ENCODE peak calls at places on chromosome 13, in seven cellular contexts. I is tibial nerve; B is Peyer's patch; X is CD8-positive, alpha-beta T cell; R is heart left ventricle; Y is brain microvascular endothelial cell; A is ovary. E is an unnamed sample.

GRCh38 chr13:79413521-79413920 is 7.5 kb upstream of the RBM26 start:
- DNase-seq in Y (no peak), A (no peak), B (no peak), I (no peak), R (no peak), X (no peak), E (no peak)

GRCh38 chr13:53782400-53783030 is 753.9 kb downstream of the OLFM4 start:
- DNase-seq in R (peak; percentile 8), B (no peak), I (no peak), Y (peak; percentile 15), A (no peak), X (no peak), E (peak; percentile 43)

GRCh38 chr13:46385946-46386345 is 1.1 kb downstream of the RUBCNL start:
- DNase-seq in I (no peak), R (no peak), Y (no peak), A (no peak), X (no peak), B (no peak), E (no peak)

GRCh38 chr13:106533940-106534843 is 1.3 kb downstream of the EFNB2 start:
- DNase-seq in R (peak; percentile 42), X (peak; percentile 17), I (no peak), Y (peak; percentile 55), B (peak; percentile 76), A (peak; percentile 59), E (no peak)

GRCh38 chr13:83503424-83503823 is 378.9 kb downstream of the SLITRK1 start:
- DNase-seq in B (no peak), R (no peak), Y (peak; percentile 43), A (no peak), X (no peak), I (no peak), E (peak; percentile 28)

GRCh38 chr13:53198699-53199098 is 170.1 kb downstream of the OLFM4 start:
- DNase-seq in A (no peak), R (no peak), B (no peak), Y (no peak), I (no peak), X (no peak), E (no peak)

GRCh38 chr13:48518083-48518482 is 14.8 kb downstream of the RCBTB2 start:
- DNase-seq in X (no peak), A (no peak), I (no peak), B (no peak), R (no peak), Y (no peak), E (no peak)

GRCh38 chr13:31807090-31807541 is 67.8 kb downstream of the RXFP2 start:
- DNase-seq in X (peak; percentile 50), A (no peak), Y (no peak), B (no peak), R (no peak), I (no peak), E (no peak)

GRCh38 chr13:43905435-43906031 is 25.8 kb downstream of the LACC1 start:
- DNase-seq in I (no peak), X (peak; percentile 15), Y (peak; percentile 60), B (no peak), A (no peak), R (peak; percentile 14), E (peak; percentile 70)

GRCh38 chr13:98766120-98766519 is 13.6 kb upstream of the SLC15A1 start:
- DNase-seq in I (no peak), R (no peak), Y (no peak), X (no peak), B (no peak), A (no peak), E (no peak)

DNA sequence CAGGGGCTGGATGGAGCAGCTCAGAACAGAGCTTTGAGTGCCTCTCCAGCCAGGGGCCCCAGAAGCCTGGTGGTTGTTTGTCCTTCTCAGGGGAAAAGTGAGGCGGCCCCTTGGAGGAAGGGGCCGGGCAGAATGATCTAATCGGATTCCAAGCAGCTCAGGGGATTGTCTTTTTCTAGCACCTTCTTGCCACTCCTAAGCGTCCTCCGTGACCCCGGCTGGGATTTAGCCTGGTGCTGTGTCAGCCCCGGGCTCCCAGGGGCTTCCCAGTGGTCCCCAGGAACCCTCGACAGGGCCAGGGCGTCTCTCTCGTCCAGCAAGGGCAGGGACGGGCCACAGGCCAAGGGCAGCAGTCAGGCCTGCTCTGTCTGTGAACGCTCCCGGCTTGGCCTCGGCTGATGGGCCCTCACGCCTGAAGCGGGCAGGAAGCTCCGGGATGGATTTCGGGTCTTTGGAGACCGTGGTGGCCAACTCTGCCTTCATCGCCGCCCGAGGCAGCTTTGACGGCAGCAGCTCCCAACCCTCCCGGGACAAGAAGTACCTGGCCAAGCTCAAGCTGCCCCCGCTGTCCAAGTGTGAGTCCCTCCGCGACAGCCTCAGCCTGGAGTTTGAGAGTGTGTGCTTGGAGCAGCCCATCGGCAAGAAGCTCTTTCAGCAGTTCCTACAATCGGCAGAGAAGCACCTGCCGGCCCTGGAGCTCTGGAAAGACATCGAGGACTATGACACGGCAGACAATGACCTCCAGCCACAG is at the start of gene GRK1:
- DNase-seq in I (peak; percentile 6), R (peak; percentile 3), B (peak; percentile 43), Y (no peak), X (no peak), A (peak; percentile 7), E (no peak)
- H3K4me3 ChIP-seq in I (no peak within 1 kb of the TSS), R (no peak within 1 kb of the TSS), B (no peak within 1 kb of the TSS), Y (no peak within 1 kb of the TSS), X (no peak within 1 kb of the TSS), A (no peak within 1 kb of the TSS), E (no peak within 1 kb of the TSS)

GRCh38 chr13:33375421-33375820 is 89.9 kb upstream of the STARD13 start:
- DNase-seq in Y (no peak), A (no peak), X (no peak), B (no peak), I (no peak), R (no peak), E (no peak)

GRCh38 chr13:33372251-33372919 is 86.8 kb upstream of the STARD13 start:
- DNase-seq in B (no peak), I (no peak), R (no peak), A (no peak), X (no peak), Y (no peak), E (no peak)

GRCh38 chr13:33376212-33376611 is 90.7 kb upstream of the STARD13 start:
- DNase-seq in Y (no peak), I (no peak), B (no peak), A (no peak), R (no peak), X (no peak), E (no peak)

GRCh38 chr13:33377825-33378224 is 92.3 kb upstream of the STARD13 start:
- DNase-seq in Y (no peak), B (no peak), X (no peak), I (no peak), A (no peak), R (no peak), E (no peak)

DNA sequence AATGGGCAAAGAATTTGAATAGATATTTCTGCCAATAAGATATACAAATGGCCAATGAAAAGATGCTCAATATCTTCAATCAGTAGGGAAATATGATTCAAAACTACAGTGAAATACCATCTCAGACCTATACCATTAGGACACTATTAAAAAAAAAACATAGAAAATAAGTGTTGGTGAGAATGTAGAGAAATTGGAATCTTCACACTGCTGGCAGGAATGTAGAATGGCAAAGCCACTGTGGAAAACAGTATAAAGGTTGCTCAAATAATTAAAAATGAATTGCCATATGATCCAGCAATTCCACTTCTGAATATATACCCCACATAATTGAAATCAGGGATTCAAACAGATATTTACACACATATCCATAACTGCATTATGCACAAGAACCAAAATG is 88.1 kb upstream of the STARD13 start:
- DNase-seq in Y (no peak), I (no peak), X (no peak), A (no peak), R (no peak), B (no peak), E (no peak)
- TF ChIP-seq CTCF in Y (peak; percentile 13), I (no peak), X (no peak), A (no peak), R (no peak), B (no peak), E (no peak)

GRCh38 chr13:62931901-62932883 is 1516.5 kb upstream of the PCDH20 start:
- DNase-seq in B (no peak), I (no peak), Y (no peak), R (no peak), X (no peak), A (no peak), E (peak; percentile 6)
- H3K4me3 ChIP-seq in B (no peak overlapping the region), I (no peak overlapping the region), Y (no peak overlapping the region), R (no peak overlapping the region), X (no peak overlapping the region), A (no peak overlapping the region), E (no peak overlapping the region)

GRCh38 chr13:96816261-96816660 is 178.0 kb downstream of the OXGR1 start:
- DNase-seq in X (no peak), Y (peak; percentile 17), B (no peak), R (no peak), A (no peak), I (peak; percentile 24), E (no peak)

GRCh38 chr13:96821381-96821780 is 172.9 kb downstream of the OXGR1 start:
- DNase-seq in I (no peak), Y (peak; percentile 21), A (no peak), X (no peak), R (no peak), B (no peak), E (no peak)

GRCh38 chr13:96819375-96819774 is 174.9 kb downstream of the OXGR1 start:
- DNase-seq in Y (no peak), R (no peak), A (no peak), X (no peak), I (no peak), B (no peak), E (no peak)

GRCh38 chr13:96816874-96817273 is 177.4 kb downstream of the OXGR1 start:
- DNase-seq in A (no peak), B (no peak), I (no peak), R (no peak), X (no peak), Y (no peak), E (no peak)

GRCh38 chr13:96817336-96817941 is 176.8 kb downstream of the OXGR1 start:
- DNase-seq in I (no peak), B (no peak), Y (no peak), R (no peak), X (no peak), A (no peak), E (no peak)
- TF ChIP-seq CTCF in I (peak; percentile 58), B (no peak), Y (peak; percentile 48), R (peak; percentile 34), X (no peak), A (no peak), E (peak; percentile 56)

GRCh38 chr13:85528578-85529215 is 270.5 kb downstream of the SLITRK6 start:
- DNase-seq in X (no peak), A (no peak), Y (peak; percentile 59), I (no peak), B (no peak), R (no peak), E (peak; percentile 72)
- H3K4me3 ChIP-seq in X (no peak overlapping the region), A (no peak overlapping the region), Y (no peak overlapping the region), I (no peak overlapping the region), B (no peak overlapping the region), R (no peak overlapping the region), E (no peak overlapping the region)

DNA sequence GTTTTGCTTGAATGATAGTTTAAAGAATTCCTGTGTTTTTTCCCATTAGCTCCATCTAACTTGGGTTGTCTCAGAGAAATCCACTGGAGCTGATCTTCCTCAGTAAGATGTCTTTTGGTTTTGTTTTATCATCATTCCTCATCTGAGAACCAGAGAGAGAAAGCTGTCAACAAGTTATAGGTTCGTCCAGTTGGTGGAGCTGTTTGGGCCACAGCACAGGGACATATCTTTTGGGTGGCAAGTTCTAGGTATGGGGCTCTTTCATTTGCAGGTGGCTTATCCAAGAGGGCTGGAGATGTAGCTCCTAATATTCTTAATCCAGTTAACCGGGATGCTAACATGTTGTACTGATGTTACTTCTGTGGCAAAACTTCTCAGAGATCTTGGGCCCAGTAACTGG is 174.2 kb downstream of the KCNRG start:
- DNase-seq in A (no peak), Y (no peak), R (no peak), B (no peak), I (no peak), X (no peak), E (no peak)
- TF ChIP-seq CTCF in A (no peak), Y (peak; percentile 20), R (no peak), B (no peak), I (no peak), X (no peak), E (no peak)

E was measured in astrocyte of the cerebellum.